ENCODE peak calls at places on chromosome 15, in ten cellular contexts. M, P, T, N, C, J, E, G, F and O are unnamed samples.

GRCh38 chr15:89486726-89487050 is 9.7 kb downstream of the RHCG start:
- DNase-seq in M (no peak), P (no peak), T (no peak), N (no peak), C (no peak), J (no peak), E (no peak), G (no peak), F (no peak), O (no peak)

GRCh38 chr15:29669823-29670222 is 152.4 kb downstream of the TJP1 start:
- DNase-seq in M (no peak), P (peak; percentile 26), T (no peak), N (no peak), C (no peak), J (peak; percentile 39), E (no peak), G (no peak), F (peak; percentile 55), O (peak; percentile 36)

GRCh38 chr15:34161329-34161953 is 48.5 kb downstream of the KATNBL1 start:
- DNase-seq in M (no peak), P (no peak), T (no peak), N (no peak), C (no peak), J (no peak), E (no peak), G (no peak), F (no peak), O (no peak)

GRCh38 chr15:20294651-20295237 is 246.9 kb downstream of the GOLGA6L6 start:
- DNase-seq in M (no peak), P (no peak), T (no peak), N (no peak), C (no peak), J (no peak), E (no peak), G (no peak), F (no peak), O (no peak)

GRCh38 chr15:65062726-65063125 is 5.1 kb downstream of the RASL12 start:
- DNase-seq in M (no peak), P (no peak), T (no peak), N (no peak), C (no peak), J (no peak), E (no peak), G (no peak), F (no peak), O (no peak)

GRCh38 chr15:65365229-65365628 is 12.6 kb downstream of the IGDCC3 start:
- DNase-seq in M (no peak), P (peak; percentile 40), T (no peak), N (no peak), C (no peak), J (no peak), E (no peak), G (no peak), F (no peak), O (no peak)

GRCh38 chr15:29449136-29449535 is 179.5 kb upstream of the NSMCE3 start:
- DNase-seq in M (no peak), P (no peak), T (no peak), N (no peak), C (no peak), J (no peak), E (no peak), G (no peak), F (peak; percentile 9), O (peak; percentile 10)

GRCh38 chr15:68301300-68301699 is 23.8 kb downstream of the FEM1B start:
- DNase-seq in M (no peak), P (no peak), T (no peak), N (no peak), C (no peak), J (no peak), E (no peak), G (no peak), F (no peak), O (no peak)

DNA sequence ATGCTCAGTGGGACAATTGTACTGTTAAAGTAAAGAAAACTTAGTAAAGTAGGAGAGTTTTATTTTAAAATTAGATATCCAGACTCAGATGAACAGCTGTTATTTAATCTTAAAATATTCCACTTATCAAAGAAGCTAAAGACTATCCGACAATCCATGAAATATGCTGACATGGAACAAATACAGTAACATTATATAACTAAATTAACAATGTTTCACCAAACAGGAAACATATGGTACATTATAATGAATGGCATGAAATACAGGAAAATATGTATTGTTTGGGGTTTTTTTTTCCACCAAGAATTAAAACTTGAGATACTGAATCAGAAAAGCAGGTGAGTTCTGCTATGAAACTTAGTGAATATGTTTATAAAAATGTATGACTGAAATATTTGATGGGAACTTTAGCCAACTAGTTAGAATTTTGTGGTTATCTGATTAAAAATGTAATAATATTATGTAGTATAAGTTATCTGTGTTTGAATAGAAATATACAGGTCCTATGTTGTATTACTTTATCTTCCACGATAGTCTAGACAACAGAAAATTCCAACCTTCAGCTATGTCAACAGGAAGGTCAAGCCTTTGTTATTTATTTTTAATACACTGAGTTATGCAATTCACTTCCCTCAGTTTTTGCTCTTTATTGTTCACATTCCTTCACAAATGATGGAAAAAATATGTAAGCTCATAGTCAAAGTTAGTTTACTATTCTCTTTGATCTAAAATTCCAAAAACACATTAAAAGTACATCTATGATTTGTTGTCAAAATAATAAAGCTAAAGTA is 72.7 kb downstream of the UACA start:
- DNase-seq in M (no peak), P (no peak), T (no peak), N (no peak), C (no peak), J (peak; percentile 22), E (no peak), G (no peak), F (no peak), O (peak; percentile 48)
- H3K4me3 ChIP-seq in M (no peak overlapping the region), P (no peak overlapping the region), T (peak overlapping the region; percentile 14), N (no peak overlapping the region), C (no peak overlapping the region), J (no peak overlapping the region), E (no peak overlapping the region), G (no peak overlapping the region), F (no peak overlapping the region), O (no peak overlapping the region)

GRCh38 chr15:74193905-74194304 is 8.7 kb downstream of the STRA6 start:
- DNase-seq in M (no peak), P (no peak), T (no peak), N (no peak), C (no peak), J (no peak), E (no peak), G (no peak), F (no peak), O (no peak)

GRCh38 chr15:74194572-74195559 is 7.7 kb downstream of the STRA6 start:
- DNase-seq in M (no peak), P (no peak), T (no peak), N (no peak), C (no peak), J (no peak), E (no peak), G (no peak), F (no peak), O (no peak)

GRCh38 chr15:74193305-74193718 is 9.3 kb downstream of the STRA6 start:
- DNase-seq in M (peak; percentile 23), P (peak; percentile 80), T (no peak), N (no peak), C (peak; percentile 37), J (peak; percentile 80), E (no peak), G (no peak), F (peak; percentile 94), O (peak; percentile 81)

GRCh38 chr15:74192751-74193150 is 9.8 kb downstream of the STRA6 start:
- DNase-seq in M (no peak), P (no peak), T (no peak), N (no peak), C (no peak), J (no peak), E (no peak), G (no peak), F (no peak), O (no peak)

DNA sequence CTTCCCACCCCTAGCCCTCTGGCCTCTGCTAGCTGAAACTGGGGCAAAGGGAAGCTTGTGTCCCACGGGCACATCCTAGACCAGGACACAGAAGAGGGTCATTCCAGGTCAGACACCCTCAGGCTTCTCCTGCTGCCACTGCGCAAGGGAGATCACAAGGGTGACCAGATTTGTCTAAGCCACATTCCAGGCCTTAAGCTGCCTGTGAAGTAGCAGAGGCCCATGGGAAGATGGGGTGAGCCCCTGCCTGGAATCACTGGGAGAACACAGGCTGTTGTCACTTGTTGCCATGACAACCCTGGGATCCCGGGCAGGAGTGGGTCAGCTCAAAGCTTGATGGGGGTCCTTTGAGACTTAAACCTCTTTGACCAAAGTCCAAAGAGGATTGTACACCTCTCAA is 10.8 kb downstream of the STRA6 start:
- DNase-seq in M (no peak), P (peak; percentile 21), T (no peak), N (no peak), C (no peak), J (no peak), E (no peak), G (no peak), F (no peak), O (no peak)
- H3K4me3 ChIP-seq in M (no peak overlapping the region), P (no peak overlapping the region), T (no peak overlapping the region), N (no peak overlapping the region), C (no peak overlapping the region), J (no peak overlapping the region), E (no peak overlapping the region), G (no peak overlapping the region), F (no peak overlapping the region), O (no peak overlapping the region)

DNA sequence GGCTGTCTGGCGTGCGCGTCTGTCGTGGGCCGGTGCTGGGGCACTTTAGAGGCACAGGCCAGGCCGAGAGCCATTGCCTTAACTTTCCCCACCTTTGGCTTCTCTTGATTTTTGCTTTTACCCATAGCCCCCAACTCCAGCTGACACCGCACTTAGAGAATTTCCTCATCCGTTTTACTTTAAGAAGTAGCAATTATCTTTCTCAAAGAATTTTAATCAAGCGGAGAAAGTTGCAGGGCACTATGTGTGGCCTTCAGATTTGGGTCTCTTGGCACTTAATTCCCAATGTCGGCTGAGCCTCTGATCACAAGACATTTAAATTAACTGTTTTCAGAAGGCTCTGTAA is 1.2 kb downstream of the ALDH1A3 start:
- DNase-seq in M (no peak), P (no peak), T (no peak), N (no peak), C (no peak), J (no peak), E (no peak), G (no peak), F (no peak), O (no peak)
- H3K4me3 ChIP-seq in M (no peak overlapping the region), P (no peak overlapping the region), T (peak overlapping the region; percentile 66), N (no peak overlapping the region), C (no peak overlapping the region), J (peak overlapping the region; percentile 64), E (peak overlapping the region; percentile 83), G (no peak overlapping the region), F (peak overlapping the region; percentile 44), O (peak overlapping the region; percentile 66)

GRCh38 chr15:39400002-39400401 is 180.9 kb upstream of the THBS1 start:
- DNase-seq in M (no peak), P (no peak), T (no peak), N (no peak), C (no peak), J (no peak), E (no peak), G (no peak), F (no peak), O (no peak)

GRCh38 chr15:39396979-39397615 is 183.8 kb upstream of the THBS1 start:
- DNase-seq in M (no peak), P (no peak), T (no peak), N (no peak), C (no peak), J (no peak), E (no peak), G (no peak), F (no peak), O (peak; percentile 77)

GRCh38 chr15:39400821-39401550 is 179.9 kb upstream of the THBS1 start:
- DNase-seq in M (no peak), P (peak; percentile 33), T (no peak), N (no peak), C (no peak), J (peak; percentile 60), E (no peak), G (no peak), F (peak; percentile 93), O (peak; percentile 80)

GRCh38 chr15:39399600-39399999 is 181.3 kb upstream of the THBS1 start:
- DNase-seq in M (no peak), P (no peak), T (no peak), N (no peak), C (no peak), J (no peak), E (no peak), G (no peak), F (no peak), O (no peak)

DNA sequence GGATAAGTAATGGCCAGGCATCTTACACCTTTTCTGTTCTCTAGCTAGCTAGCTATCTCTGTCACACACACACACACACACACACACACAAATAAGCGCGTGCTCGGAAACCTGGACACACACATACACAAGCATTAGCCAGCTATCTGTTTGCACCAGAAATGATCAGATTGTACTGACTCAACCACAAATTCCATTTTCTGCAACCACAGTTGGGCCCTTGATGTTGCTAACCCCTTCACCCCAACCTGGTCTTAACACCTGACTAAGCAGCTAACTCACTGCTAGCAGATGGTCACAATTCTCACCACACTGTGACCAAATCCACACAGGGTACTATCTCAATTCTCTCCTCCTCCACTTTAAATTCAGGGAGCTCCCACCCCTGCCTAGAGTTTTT is 183.0 kb upstream of the THBS1 start:
- DNase-seq in M (no peak), P (no peak), T (no peak), N (no peak), C (no peak), J (no peak), E (no peak), G (no peak), F (no peak), O (no peak)
- H3K4me3 ChIP-seq in M (no peak overlapping the region), P (no peak overlapping the region), T (no peak overlapping the region), N (no peak overlapping the region), C (no peak overlapping the region), J (no peak overlapping the region), E (no peak overlapping the region), G (no peak overlapping the region), F (no peak overlapping the region), O (no peak overlapping the region)